ENCODE peak calls at places on chromosomes 2 and 18, in four cellular contexts. N is MM.1S, W is DND-41, L is HCT116. H is an unnamed sample. For H3K4me1, the result is how much of the 10 kb centered on the place peaks cover.

GRCh38 chr2:95297088-95297487 is at the start of gene KCNIP3:
- DNase-seq in L (no peak), W (peak), N (no peak), H (no peak)

GRCh38 chr18:62341423-62341920 is 16.4 kb downstream of the TNFRSF11A start:
- DNase-seq in W (no peak), N (no peak), L (no peak), H (no peak)

GRCh38 chr2:28436525-28437051 is 43.9 kb downstream of the FOSL2 start:
- DNase-seq in W (no peak), L (no peak), N (no peak), H (no peak)

GRCh38 chr2:24360963-24361330 is 611 bp upstream of the ITSN2 start:
- DNase-seq in L (no peak), N (no peak), W (no peak), H (no peak)

GRCh38 chr2:195636890-195637289 is 20.1 kb upstream of the SLC39A10 start:
- DNase-seq in L (no peak), W (no peak), N (no peak), H (no peak)

GRCh38 chr2:9336209-9336533 is 87.2 kb downstream of the ITGB1BP1 start:
- DNase-seq in N (no peak), W (peak), L (no peak), H (peak)

GRCh38 chr2:46887028-46887885 is 28.3 kb downstream of the MCFD2 start:
- DNase-seq in W (no peak), L (no peak), N (no peak), H (no peak)

GRCh38 chr2:58137221-58137620 is 90.6 kb downstream of the VRK2 start:
- DNase-seq in W (no peak), L (no peak), N (no peak), H (no peak)

GRCh38 chr2:225165052-225165451 is 122.8 kb upstream of the DOCK10 start:
- DNase-seq in L (no peak), N (no peak), W (no peak), H (no peak)

GRCh38 chr2:124580263-124580662 is 555.2 kb downstream of the CNTNAP5 start:
- DNase-seq in W (no peak), N (peak), L (no peak), H (no peak)

GRCh38 chr2:148259674-148260073 is 238.8 kb downstream of the MBD5 start:
- DNase-seq in W (peak), L (no peak), N (no peak), H (peak)

GRCh38 chr18:67932261-67932660 is 415.7 kb upstream of the DSEL start:
- DNase-seq in L (no peak), W (no peak), N (no peak), H (no peak)

GRCh38 chr2:112160591-112161250 is 22.5 kb downstream of the FBLN7 start:
- DNase-seq in L (no peak), W (no peak), N (no peak), H (no peak)

GRCh38 chr18:3005462-3005861 is 7.5 kb downstream of the LPIN2 start:
- DNase-seq in L (no peak), N (no peak), W (no peak), H (no peak)

GRCh38 chr2:239164281-239164871 is 236.4 kb downstream of the HDAC4 start:
- DNase-seq in N (no peak), W (no peak), L (no peak), H (no peak)

GRCh38 chr2:10475811-10476660 is 27.9 kb upstream of the ODC1 start:
- DNase-seq in L (no peak), N (no peak), W (no peak), H (no peak)

GRCh38 chr2:148282201-148282600 is 261.3 kb downstream of the MBD5 start:
- DNase-seq in N (no peak), L (no peak), W (no peak), H (peak)

GRCh38 chr2:158125756-158126498 is 24.3 kb downstream of the UPP2 start:
- DNase-seq in N (no peak), W (no peak), L (no peak), H (no peak)

GRCh38 chr2:48724278-48724677 is 31.2 kb downstream of the LHCGR start:
- DNase-seq in N (no peak), W (no peak), L (no peak), H (no peak)

GRCh38 chr2:50951416-50951815 is 80.5 kb downstream of the NRXN1 start:
- DNase-seq in W (no peak), N (no peak), L (no peak), H (no peak)

GRCh38 chr2:179817181-179817841 is 44.1 kb downstream of the ZNF385B start:
- DNase-seq in N (no peak), W (no peak), L (peak), H (no peak)

GRCh38 chr2:144237845-144238637 is 281.9 kb downstream of the ZEB2 start:
- DNase-seq in W (no peak), L (no peak), N (no peak), H (no peak)

GRCh38 chr2:10544252-10544651 is 96.1 kb upstream of the ODC1 start:
- DNase-seq in N (no peak), W (no peak), L (no peak), H (no peak)

GRCh38 chr2:85181093-85181685 is 48.0 kb downstream of the TCF7L1 start:
- DNase-seq in L (no peak), N (no peak), W (no peak), H (no peak)

GRCh38 chr2:85183078-85183477 is 49.9 kb downstream of the TCF7L1 start:
- DNase-seq in W (no peak), N (no peak), L (no peak), H (no peak)

GRCh38 chr2:85183481-85183880 is 50.3 kb downstream of the TCF7L1 start:
- DNase-seq in L (no peak), W (no peak), N (no peak), H (no peak)

GRCh38 chr2:85180322-85181092 is 47.3 kb downstream of the TCF7L1 start:
- DNase-seq in W (no peak), N (no peak), L (no peak), H (no peak)

GRCh38 chr2:85181844-85182456 is 48.8 kb downstream of the TCF7L1 start:
- DNase-seq in L (no peak), N (no peak), W (no peak), H (no peak)
- H3K4me1 ChIP-seq in L (under half), N (under half), W (under half), H (under half)

DNA sequence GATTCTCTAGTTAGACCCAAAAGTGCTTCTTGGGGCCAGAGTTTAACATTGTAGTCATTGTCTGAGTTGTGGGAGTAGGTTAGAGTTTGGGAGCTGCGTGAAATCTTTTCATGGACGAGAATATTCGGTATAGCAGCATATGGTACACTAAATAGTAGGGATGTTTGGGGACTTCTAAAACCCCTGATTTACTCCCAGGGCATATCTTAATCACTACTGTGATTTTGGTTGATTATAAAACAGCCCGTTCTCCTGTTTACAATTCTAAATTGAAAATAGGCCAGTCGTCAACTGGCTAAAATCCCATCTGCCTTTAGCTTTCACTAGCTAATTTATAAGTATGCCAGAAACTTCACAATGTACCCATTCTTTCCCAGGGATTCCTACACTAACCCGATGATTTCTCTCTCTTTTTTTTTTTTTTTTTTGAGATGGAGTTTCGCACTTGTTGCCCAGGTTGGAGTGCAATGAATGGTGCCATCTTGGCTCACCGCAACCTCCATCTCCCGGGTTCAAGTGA is 44.3 kb downstream of the MOB4 start:
- DNase-seq in L (no peak), W (no peak), N (no peak), H (no peak)
- TF ChIP-seq CTCF in L (no peak), W (no peak), N (no peak), H (no peak)

GRCh38 chr2:118854507-118855300 is 7.3 kb upstream of the EN1 start:
- DNase-seq in N (no peak), L (no peak), W (no peak), H (no peak)
- TF ChIP-seq EZH2 in N (no peak), L (no peak), W (no peak), H (no peak)

DNA sequence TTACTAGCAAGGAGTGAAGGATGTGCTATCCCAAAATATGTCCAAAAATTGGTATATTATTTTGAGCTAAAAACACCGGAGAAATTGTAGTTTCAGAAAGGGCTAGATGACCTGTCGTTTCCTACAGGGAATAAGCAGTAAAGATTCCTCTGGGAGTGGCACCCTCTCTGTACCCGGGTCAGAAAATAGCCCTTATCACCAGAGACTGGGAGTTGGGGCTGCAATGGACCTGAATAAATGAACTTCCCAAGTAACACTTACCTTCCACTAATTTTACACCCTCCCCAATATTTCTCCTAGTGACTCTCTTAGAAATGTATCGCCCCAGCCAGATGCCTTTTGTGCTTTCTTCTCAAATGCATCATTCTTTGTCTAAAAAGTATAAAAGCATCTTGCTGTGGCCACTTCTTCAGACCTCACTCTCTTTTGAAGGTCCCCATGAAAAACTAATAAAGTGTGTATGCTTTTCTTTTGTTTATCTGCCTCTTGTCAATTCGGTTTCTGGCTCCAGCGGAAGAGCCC is 734 bp upstream of the RMC1 start:
- DNase-seq in W (no peak), N (no peak), L (no peak), H (no peak)
- H3K4me1 ChIP-seq in W (under half), N (under half), L (under half), H (under half)

H was measured in A673.